ENCODE peak calls at places on chromosomes 3 and 15, in five cellular contexts. L is WTC11, I is astrocyte of the cerebellum, Y is Panc1, A is foreskin keratinocyte. H is an unnamed sample.

GRCh38 chr15:77048135-77048866 is 22.6 kb downstream of the TSPAN3 start:
- DNase-seq in L (no peak), I (no peak), Y (no peak), A (no peak), H (no peak)

GRCh38 chr3:43194490-43195115 is 88.7 kb upstream of the POMGNT2 start:
- DNase-seq in L (no peak), I (no peak), Y (no peak), A (no peak), H (no peak)

GRCh38 chr15:83285284-83285978 is 967 bp upstream of the BNC1 start:
- DNase-seq in L (peak; percentile 17), I (no peak), Y (no peak), A (peak; percentile 62), H (no peak)

GRCh38 chr3:71752911-71753715 is 542 bp upstream of the GPR27 start:
- DNase-seq in L (peak; percentile 45), I (no peak), Y (no peak), A (no peak), H (no peak)

GRCh38 chr3:196327405-196327804 is 9.4 kb upstream of the DYNLT2B start:
- DNase-seq in L (no peak), I (no peak), Y (no peak), A (no peak), H (no peak)

GRCh38 chr3:45381168-45381852 is 7.1 kb upstream of the LARS2 start:
- DNase-seq in L (no peak), I (no peak), Y (no peak), A (peak; percentile 39), H (no peak)

GRCh38 chr15:44489464-44489863 is 47.5 kb upstream of the EIF3J start:
- DNase-seq in L (no peak), I (peak; percentile 72), Y (peak; percentile 33), A (peak; percentile 74), H (no peak)

GRCh38 chr3:170469151-170470062 is 50.7 kb downstream of the CLDN11 start:
- DNase-seq in L (no peak), I (no peak), Y (no peak), A (no peak), H (no peak)

GRCh38 chr3:122365073-122365472 is 18.0 kb downstream of the MIX23 start:
- DNase-seq in L (no peak), I (no peak), Y (no peak), A (no peak), H (no peak)

GRCh38 chr3:69915726-69916125 is 83.8 kb upstream of the SAMMSON start:
- DNase-seq in L (no peak), I (no peak), Y (no peak), A (no peak), H (no peak)

GRCh38 chr3:41681479-41681878 is 280.4 kb downstream of the ULK4 start:
- DNase-seq in L (no peak), I (peak; percentile 97), Y (no peak), A (peak; percentile 79), H (no peak)

GRCh38 chr15:50880221-50880620 is 28.3 kb upstream of the AP4E1 start:
- DNase-seq in L (no peak), I (no peak), Y (no peak), A (peak; percentile 11), H (no peak)

GRCh38 chr3:41430886-41431285 is 231.6 kb downstream of the CTNNB1 start:
- DNase-seq in L (no peak), I (no peak), Y (no peak), A (no peak), H (no peak)

GRCh38 chr15:70158309-70158995 is 60.7 kb upstream of the TLE3 start:
- DNase-seq in L (no peak), I (no peak), Y (no peak), A (no peak), H (no peak)

GRCh38 chr15:66115568-66116206 is 137.9 kb downstream of the MEGF11 start:
- DNase-seq in L (peak; percentile 29), I (no peak), Y (no peak), A (no peak), H (no peak)

GRCh38 chr3:185687479-185687878 is 101.4 kb downstream of the SENP2 start:
- DNase-seq in L (no peak), I (no peak), Y (no peak), A (no peak), H (no peak)

GRCh38 chr3:38511546-38511945 is 15.4 kb downstream of the EXOG start:
- DNase-seq in L (no peak), I (no peak), Y (no peak), A (no peak), H (no peak)

GRCh38 chr15:48855501-48856440 is 22.2 kb upstream of the EID1 start:
- DNase-seq in L (no peak), I (peak; percentile 53), Y (no peak), A (peak; percentile 33), H (no peak)

GRCh38 chr3:100423611-100424010 is 22.3 kb downstream of the LNP1 start:
- DNase-seq in L (no peak), I (no peak), Y (no peak), A (no peak), H (no peak)

GRCh38 chr3:11600501-11601282 is 43.0 kb downstream of the VGLL4 start:
- DNase-seq in L (peak; percentile 40), I (peak; percentile 98), Y (peak; percentile 96), A (peak; percentile 99), H (peak; percentile 96)
- TF ChIP-seq CTCF in L (no peak), I (no peak), Y (no peak), A (peak; percentile 23), H (no peak)

GRCh38 chr15:33700695-33701303 is 267.5 kb upstream of the CHRM5 start:
- DNase-seq in L (peak; percentile 87), I (peak; percentile 69), Y (peak; percentile 79), A (peak; percentile 64), H (no peak)
- TF ChIP-seq CTCF in L (peak; percentile 89), I (peak; percentile 97), Y (peak; percentile 91), A (peak; percentile 91), H (peak; percentile 93)

GRCh38 chr3:152278674-152279427 is 10.1 kb downstream of the MBNL1 start:
- DNase-seq in L (no peak), I (no peak), Y (no peak), A (no peak), H (no peak)

GRCh38 chr3:152280539-152280938 is 11.8 kb downstream of the MBNL1 start:
- DNase-seq in L (no peak), I (no peak), Y (no peak), A (no peak), H (no peak)

GRCh38 chr3:152277198-152277597 is 8.5 kb downstream of the MBNL1 start:
- DNase-seq in L (no peak), I (no peak), Y (no peak), A (no peak), H (no peak)

GRCh38 chr3:152279474-152279873 is 10.7 kb downstream of the MBNL1 start:
- DNase-seq in L (no peak), I (no peak), Y (no peak), A (no peak), H (no peak)

DNA sequence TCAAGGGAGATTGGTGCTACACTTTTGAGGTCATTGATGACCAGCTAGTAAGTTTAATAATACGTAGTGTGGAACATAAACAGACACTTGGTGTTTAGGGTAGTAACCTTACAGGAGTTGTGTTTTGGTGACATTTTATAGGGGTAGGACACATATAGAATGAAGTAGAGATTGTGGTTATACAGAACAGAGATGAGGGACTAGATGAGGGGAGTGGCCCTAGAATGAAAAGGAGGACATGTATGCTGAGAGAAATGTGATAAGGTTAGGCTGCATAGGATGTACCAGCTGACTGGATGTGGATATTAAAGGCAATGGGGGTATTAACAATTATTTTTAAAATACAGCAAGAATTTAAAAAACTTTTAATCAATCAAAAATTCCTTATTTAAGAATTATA is 8.0 kb downstream of the MBNL1 start:
- DNase-seq in L (no peak), I (no peak), Y (no peak), A (no peak), H (no peak)
- TF ChIP-seq CTCF in L (no peak), I (no peak), Y (no peak), A (no peak), H (no peak)

GRCh38 chr3:143016321-143016972 is 15.1 kb downstream of the U2SURP start:
- DNase-seq in L (no peak), I (no peak), Y (no peak), A (no peak), H (no peak)
- TF ChIP-seq CTCF in L (peak; percentile 39), I (peak; percentile 36), Y (peak; percentile 65), A (peak; percentile 66), H (peak; percentile 82)

H was measured in chondrocyte.